ENCODE peak calls at places on chromosomes 13 and 19, in seven cellular contexts. L is gastrocnemius medialis, B is IMR-90, K is breast epithelium, W is adrenal gland, P is heart left ventricle, C is right lobe of liver. Q is an unnamed sample.

GRCh38 chr13:30376426-30377311 is 45.6 kb upstream of the UBE2L5 start:
- DNase-seq in L (no peak), B (no peak), K (no peak), W (no peak), P (no peak), C (no peak), Q (no peak)

GRCh38 chr13:108033800-108034707 is 181.3 kb downstream of the LIG4 start:
- DNase-seq in L (no peak), B (no peak), K (no peak), W (no peak), P (no peak), C (no peak), Q (no peak)

GRCh38 chr19:7417671-7418324 is 69.1 kb downstream of the ARHGEF18 start:
- DNase-seq in L (no peak), B (peak), K (no peak), W (no peak), P (no peak), C (no peak), Q (no peak)

GRCh38 chr13:24495151-24495729 is 17.3 kb downstream of the PARP4 start:
- DNase-seq in L (no peak), B (no peak), K (no peak), W (no peak), P (no peak), C (no peak), Q (no peak)

GRCh38 chr19:31905980-31906948 is 439.1 kb upstream of the ZNF507 start:
- DNase-seq in L (peak), B (no peak), K (no peak), W (no peak), P (peak), C (no peak), Q (no peak)

GRCh38 chr19:38952395-38953165 is 21.8 kb downstream of the MRPS12 start:
- DNase-seq in L (no peak), B (peak), K (no peak), W (no peak), P (no peak), C (peak), Q (peak)

GRCh38 chr19:40763963-40764362 is 11.4 kb upstream of the MIA start:
- DNase-seq in L (no peak), B (no peak), K (no peak), W (no peak), P (no peak), C (no peak), Q (no peak)

GRCh38 chr13:31962661-31963345 is 68.8 kb upstream of the FRY start:
- DNase-seq in L (no peak), B (peak), K (no peak), W (no peak), P (no peak), C (no peak), Q (no peak)

GRCh38 chr19:9961103-9961502 is 24.8 kb upstream of the OLFM2 start:
- DNase-seq in L (no peak), B (no peak), K (no peak), W (no peak), P (no peak), C (no peak), Q (no peak)

DNA sequence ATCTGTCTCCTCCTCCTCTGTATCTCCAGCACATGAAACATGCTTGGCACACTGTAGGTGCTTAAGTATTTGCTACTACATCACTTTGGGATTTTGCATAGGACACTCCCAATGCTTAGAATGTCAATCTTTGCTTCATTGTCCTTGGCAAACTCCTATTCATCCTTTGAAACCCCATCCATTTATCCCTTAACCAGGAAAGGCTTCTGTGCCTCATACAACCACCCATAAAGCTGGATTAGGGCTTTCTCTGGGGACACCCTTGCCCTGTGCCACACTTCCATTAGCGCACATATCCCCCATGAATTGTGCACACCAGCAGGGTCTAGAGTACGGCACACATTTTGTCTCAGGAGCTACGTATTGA is 5.8 kb upstream of the EPS8L1 start:
- DNase-seq in L (no peak), B (no peak), K (no peak), W (no peak), P (no peak), C (no peak), Q (no peak)
- TF ChIP-seq CTCF in L (no peak), B (no peak), K (no peak), W (no peak), P (no peak), C (no peak), Q (no peak)

GRCh38 chr13:77986699-77987098 is 68.1 kb upstream of the EDNRB start:
- DNase-seq in L (no peak), B (no peak), K (no peak), W (no peak), P (no peak), C (no peak), Q (no peak)
- TF ChIP-seq POLR2A in L (no peak), B (no peak), K (no peak), W (no peak), P (no peak), C (no peak), Q (no peak)

GRCh38 chr19:28694812-28695211 is 518.1 kb downstream of the UQCRFS1 start:
- DNase-seq in L (no peak), B (no peak), K (no peak), W (no peak), P (no peak), C (no peak), Q (no peak)
- TF ChIP-seq CTCF in L (no peak), B (no peak), K (no peak), W (no peak), P (no peak), C (no peak), Q (no peak)

DNA sequence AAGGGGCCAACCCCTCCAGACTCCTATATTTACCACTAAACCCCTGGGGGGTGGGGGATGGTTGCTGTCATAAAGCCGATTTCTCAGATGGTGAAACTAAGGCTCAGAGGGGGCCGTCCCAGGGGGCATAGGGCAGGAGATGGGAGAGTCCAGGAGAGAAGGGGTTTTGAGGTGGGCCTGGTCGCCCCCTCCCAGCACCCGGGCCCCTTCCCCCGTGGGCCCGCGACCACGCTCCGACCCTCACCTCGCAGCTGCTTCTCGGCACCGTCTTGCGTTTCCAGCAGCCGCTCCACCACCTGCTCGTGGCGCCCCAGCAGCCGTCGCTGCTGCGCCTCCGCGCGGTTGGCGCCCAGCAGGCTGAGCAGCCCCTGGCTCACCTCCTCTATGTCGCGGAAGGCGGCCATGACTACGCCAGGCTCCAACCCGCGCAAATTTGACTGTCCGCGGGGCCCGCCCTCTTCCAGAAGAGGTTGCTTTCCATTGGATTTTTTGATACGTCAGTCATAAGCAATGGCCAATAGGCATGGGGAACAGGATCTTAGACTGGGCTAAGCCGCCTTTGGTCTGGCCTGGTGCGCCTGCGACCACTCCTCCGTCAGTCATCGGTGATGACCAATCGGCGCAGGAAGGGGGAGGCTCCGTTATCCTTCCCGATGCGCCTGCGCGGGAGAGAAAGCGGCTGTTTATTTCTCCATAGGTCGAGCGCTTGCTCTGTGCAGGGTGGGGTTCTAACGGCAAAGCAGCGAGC is at the start of gene SPC24:
- DNase-seq in L (peak), B (peak), K (peak), W (peak), P (peak), C (peak), Q (peak)
- TF ChIP-seq POLR2A in L (no peak), B (peak), K (no peak), W (no peak), P (peak), C (no peak), Q (no peak)

GRCh38 chr19:23286477-23286876 is 36.3 kb upstream of the ZNF724 start:
- DNase-seq in L (no peak), B (no peak), K (no peak), W (no peak), P (no peak), C (no peak), Q (no peak)
- TF ChIP-seq CTCF in L (no peak), B (no peak), K (no peak), W (no peak), P (peak), C (no peak), Q (no peak)

GRCh38 chr19:3981373-3981735 is 3.9 kb downstream of the EEF2 start:
- DNase-seq in L (no peak), B (no peak), K (peak), W (no peak), P (no peak), C (no peak), Q (no peak)
- TF ChIP-seq POLR2A in L (no peak), B (no peak), K (no peak), W (no peak), P (no peak), C (no peak), Q (no peak)

DNA sequence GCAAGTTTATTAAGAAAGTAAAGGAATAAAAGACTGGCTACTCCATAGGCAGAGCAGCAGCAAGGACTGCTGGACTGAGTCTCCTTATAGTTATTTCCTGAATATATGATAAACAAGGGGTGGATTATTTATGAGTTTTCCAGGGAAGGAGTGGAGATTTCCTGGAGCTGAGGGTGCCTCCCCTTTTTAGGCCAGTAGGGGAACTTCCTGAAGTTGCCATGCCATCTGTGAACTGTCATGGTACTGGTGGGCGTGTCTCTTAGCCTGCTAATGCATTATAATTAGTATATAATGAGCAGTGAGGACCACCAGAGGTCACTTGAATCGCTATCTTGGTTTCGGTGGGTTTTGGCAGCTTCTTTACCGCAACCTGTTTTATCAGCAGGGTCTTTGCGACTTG is 13.5 kb downstream of the ZSCAN5A start:
- DNase-seq in L (no peak), B (no peak), K (no peak), W (no peak), P (no peak), C (no peak), Q (no peak)
- TF ChIP-seq CTCF in L (no peak), B (no peak), K (no peak), W (no peak), P (no peak), C (no peak), Q (no peak)

GRCh38 chr19:1882089-1882785 is 3.1 kb downstream of the ABHD17A start:
- DNase-seq in L (no peak), B (no peak), K (no peak), W (no peak), P (no peak), C (peak), Q (no peak)

GRCh38 chr19:1884291-1884718 is 991 bp downstream of the ABHD17A start:
- DNase-seq in L (no peak), B (no peak), K (no peak), W (no peak), P (no peak), C (no peak), Q (no peak)

GRCh38 chr19:1883784-1884183 is 1.5 kb downstream of the ABHD17A start:
- DNase-seq in L (no peak), B (no peak), K (no peak), W (no peak), P (no peak), C (no peak), Q (no peak)

GRCh38 chr19:1882786-1883692 is 2.3 kb downstream of the ABHD17A start:
- DNase-seq in L (no peak), B (no peak), K (no peak), W (no peak), P (no peak), C (no peak), Q (no peak)

DNA sequence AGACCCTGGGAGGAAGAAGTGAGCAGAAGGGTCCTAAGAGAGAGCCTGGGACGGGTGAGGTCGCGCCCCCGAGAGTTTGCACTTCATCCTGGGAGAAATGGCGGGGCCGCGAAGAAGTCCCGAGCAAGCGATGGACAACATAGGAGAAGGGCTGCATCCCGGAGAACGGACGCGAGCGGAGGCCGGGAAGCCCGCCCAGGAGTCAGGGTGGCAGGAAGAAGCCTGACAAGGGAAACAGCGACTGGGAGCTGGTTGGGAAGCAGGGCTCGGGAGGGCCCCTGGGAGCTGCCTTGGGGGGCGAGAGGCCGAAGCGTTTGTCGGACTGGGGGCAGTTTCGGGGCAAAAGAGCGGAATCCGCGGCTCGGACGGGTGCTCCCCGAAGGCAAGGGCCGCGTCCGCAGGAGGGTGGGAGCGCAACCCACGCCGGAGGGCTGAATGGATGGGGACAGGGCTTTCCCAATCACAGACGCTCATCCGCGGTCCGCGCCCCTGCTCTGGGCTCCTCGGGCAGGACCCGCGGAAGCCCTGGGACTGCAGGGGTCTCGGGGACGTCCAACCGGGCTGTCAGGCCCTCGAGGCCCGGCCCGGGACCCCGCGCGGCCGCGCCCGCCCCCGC is 469 bp downstream of the ABHD17A start:
- DNase-seq in L (no peak), B (no peak), K (no peak), W (peak), P (no peak), C (no peak), Q (no peak)
- TF ChIP-seq POLR2A in L (no peak), B (peak), K (no peak), W (no peak), P (no peak), C (no peak), Q (no peak)

DNA sequence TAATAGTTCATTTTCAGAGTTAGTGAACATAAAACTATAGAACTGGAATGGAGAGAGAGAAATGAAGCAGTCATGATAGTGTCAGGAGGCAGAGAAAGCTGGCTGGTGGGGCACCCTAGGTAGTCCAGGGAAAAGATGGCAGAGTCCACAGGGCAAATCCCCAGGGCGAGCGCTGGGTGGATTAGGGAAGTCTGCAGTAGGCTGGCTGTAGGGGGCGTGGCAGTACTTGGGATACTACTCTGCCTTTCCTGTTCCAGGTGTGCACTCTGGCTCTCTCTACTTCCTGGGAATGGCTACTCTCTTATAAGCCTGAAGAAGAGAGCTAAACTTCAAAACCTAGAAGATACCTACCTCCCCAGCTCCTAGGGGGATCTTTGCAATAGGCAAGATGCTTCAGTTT is 232.9 kb upstream of the SLC10A2 start:
- DNase-seq in L (no peak), B (no peak), K (no peak), W (no peak), P (no peak), C (no peak), Q (no peak)
- TF ChIP-seq CTCF in L (no peak), B (no peak), K (no peak), W (no peak), P (no peak), C (no peak), Q (no peak)

Q was measured in testis.